ENCODE peak calls at places on chromosomes 11 and 22, in four cellular contexts. B is IMR-90, X is AG09319, Z is GM20000. Q is an unnamed sample.

GRCh38 chr22:19111140-19111539 is 11.1 kb downstream of the DGCR2 start:
- DNase-seq in B (no peak), X (no peak), Z (no peak), Q (no peak)

GRCh38 chr11:18749681-18750319 is 23.8 kb upstream of the IGSF22 start:
- DNase-seq in B (peak; percentile 75), X (peak; percentile 31), Z (no peak), Q (no peak)

GRCh38 chr22:46845281-46846153 is 83.1 kb downstream of the TBC1D22A start:
- DNase-seq in B (peak; percentile 63), X (no peak), Z (no peak), Q (no peak)

GRCh38 chr22:37288521-37288920 is 6.2 kb downstream of the CYTH4 start:
- DNase-seq in B (no peak), X (no peak), Z (no peak), Q (no peak)

GRCh38 chr11:57310630-57311086 is 14.1 kb downstream of the TNKS1BP1 start:
- DNase-seq in B (peak; percentile 27), X (no peak), Z (no peak), Q (no peak)

GRCh38 chr22:40345801-40346177 is 511 bp upstream of the ADSL start:
- DNase-seq in B (no peak), X (no peak), Z (peak; percentile 49), Q (peak; percentile 53)

GRCh38 chr11:134561348-134561720 is 149.3 kb upstream of the B3GAT1 start:
- DNase-seq in B (no peak), X (no peak), Z (no peak), Q (no peak)

GRCh38 chr11:15667127-15667725 is 552.5 kb downstream of the INSC start:
- DNase-seq in B (peak; percentile 70), X (no peak), Z (no peak), Q (no peak)

GRCh38 chr11:74311352-74311926 is at the start of gene P4HA3:
- DNase-seq in B (peak; percentile 28), X (no peak), Z (peak; percentile 80), Q (peak; percentile 74)

GRCh38 chr22:37229012-37229804 is 14.9 kb downstream of the RAC2 start:
- DNase-seq in B (peak; percentile 87), X (peak; percentile 43), Z (no peak), Q (no peak)

GRCh38 chr11:7673724-7674434 is 579 bp upstream of the CYB5R2 start:
- DNase-seq in B (no peak), X (no peak), Z (peak; percentile 80), Q (peak; percentile 65)

GRCh38 chr11:64687204-64687603 is 35.8 kb downstream of the NRXN2 start:
- DNase-seq in B (no peak), X (no peak), Z (no peak), Q (no peak)

GRCh38 chr11:10490032-10490397 is 35.0 kb downstream of the AMPD3 start:
- DNase-seq in B (no peak), X (no peak), Z (no peak), Q (no peak)

GRCh38 chr22:22702874-22703570 is 58.6 kb downstream of the GGTLC2 start:
- DNase-seq in B (no peak), X (no peak), Z (no peak), Q (no peak)
- TF ChIP-seq CTCF in B (no peak), X (no peak), Z (no peak), Q (no peak)

GRCh38 chr11:75813622-75814039 is 1.4 kb upstream of the UVRAG start:
- DNase-seq in B (peak; percentile 20), X (no peak), Z (no peak), Q (no peak)

GRCh38 chr11:75815345-75815983 is 454 bp downstream of the UVRAG start:
- DNase-seq in B (peak; percentile 29), X (peak; percentile 3), Z (peak; percentile 38), Q (peak; percentile 28)

GRCh38 chr11:75813126-75813525 is 1.9 kb upstream of the UVRAG start:
- DNase-seq in B (no peak), X (no peak), Z (no peak), Q (peak; percentile 14)

GRCh38 chr11:75814369-75814685 is 683 bp upstream of the UVRAG start:
- DNase-seq in B (no peak), X (no peak), Z (no peak), Q (no peak)

DNA sequence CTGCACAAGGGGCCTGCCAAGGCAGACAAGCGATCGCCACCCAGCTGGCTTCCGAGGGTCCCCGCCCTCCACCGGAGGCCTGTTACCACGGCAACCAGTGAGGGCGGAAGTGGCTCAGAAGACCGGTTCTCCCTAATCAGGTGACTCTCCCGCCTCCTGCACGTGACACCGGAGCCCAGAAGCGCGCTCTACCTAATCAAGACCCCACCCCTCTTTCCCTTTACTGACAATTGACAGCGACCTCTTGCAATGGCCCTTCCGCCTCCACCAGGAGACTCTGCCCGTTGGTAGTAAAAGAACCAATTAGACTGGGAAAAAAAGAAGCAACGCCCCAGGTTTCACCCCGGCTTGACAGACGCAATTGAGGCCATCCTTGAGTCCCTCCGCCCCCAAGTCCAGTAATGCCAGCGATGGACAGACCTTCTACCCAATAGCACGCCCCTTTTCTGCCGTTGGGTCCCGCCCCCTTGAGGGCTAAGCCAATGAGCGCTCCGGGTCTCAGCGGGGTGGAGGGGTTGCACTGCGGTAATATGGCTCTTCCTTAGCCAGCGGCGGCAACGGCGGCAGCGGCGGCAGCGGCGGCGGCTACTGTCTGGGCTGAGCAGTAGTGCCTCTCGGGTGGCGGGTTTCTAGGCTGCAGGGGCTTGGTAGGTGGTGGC is at the start of gene UVRAG:
- DNase-seq in B (peak; percentile 99), X (peak; percentile 99), Z (peak; percentile 96), Q (peak; percentile 96)
- TF ChIP-seq CTCF in B (no peak), X (no peak), Z (no peak), Q (no peak)

GRCh38 chr11:47259178-47259977 is 1.6 kb downstream of the NR1H3 start:
- DNase-seq in B (peak; percentile 30), X (no peak), Z (peak; percentile 61), Q (peak; percentile 72)

GRCh38 chr11:47258317-47258902 is 614 bp downstream of the NR1H3 start:
- DNase-seq in B (no peak), X (no peak), Z (no peak), Q (no peak)

GRCh38 chr11:47257178-47257517 is 648 bp upstream of the NR1H3 start:
- DNase-seq in B (no peak), X (no peak), Z (no peak), Q (no peak)

GRCh38 chr11:47256374-47256773 is 1.4 kb upstream of the NR1H3 start:
- DNase-seq in B (no peak), X (no peak), Z (no peak), Q (no peak)

GRCh38 chr11:47257518-47258316 is at the start of gene NR1H3:
- DNase-seq in B (peak; percentile 66), X (no peak), Z (peak; percentile 39), Q (peak; percentile 47)
- TF ChIP-seq CTCF in B (peak; percentile 72), X (peak; percentile 70), Z (peak; percentile 19), Q (peak; percentile 36)

DNA sequence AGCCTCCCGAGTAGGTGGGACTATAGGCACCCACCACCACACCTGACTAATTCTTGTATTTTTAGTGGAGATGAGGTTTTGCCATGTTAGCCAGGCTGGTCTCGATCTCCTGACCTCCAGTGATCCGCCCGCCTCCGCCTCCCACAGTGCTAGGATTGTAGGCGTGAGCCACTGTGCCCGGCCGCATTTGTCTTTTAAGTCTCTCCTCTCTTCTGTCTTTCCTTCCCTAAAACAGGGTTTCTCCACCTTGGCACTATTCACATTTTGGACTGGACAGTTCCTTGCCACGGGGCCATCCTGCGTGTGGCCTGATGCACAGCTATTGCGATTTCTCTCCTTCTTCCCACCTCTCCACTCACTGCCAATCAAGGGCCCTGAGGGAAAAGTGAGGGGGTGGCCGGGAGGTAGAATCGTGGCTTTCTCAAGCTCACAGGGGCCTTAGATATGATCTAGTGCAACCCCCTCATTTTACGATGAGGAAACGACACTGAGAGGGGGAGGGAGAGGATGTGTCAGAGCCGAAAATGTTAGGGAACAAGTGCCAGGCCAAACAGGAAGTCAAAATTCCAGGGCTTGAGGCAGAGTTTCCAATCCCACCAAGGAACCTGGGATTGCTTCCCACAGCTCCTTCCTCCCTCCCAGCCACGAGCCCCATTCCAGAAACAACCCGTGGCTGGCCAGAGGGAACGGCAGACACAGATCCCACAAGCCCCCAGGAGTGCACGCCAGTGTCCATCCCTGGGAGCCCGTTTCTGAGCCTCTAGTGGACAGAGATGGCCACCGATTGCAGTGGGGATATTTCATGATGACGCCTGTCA is 21.2 kb downstream of the SCGB1A1 start:
- DNase-seq in B (peak; percentile 77), X (no peak), Z (no peak), Q (no peak)
- TF ChIP-seq CTCF in B (peak; percentile 13), X (peak; percentile 5), Z (no peak), Q (no peak)

GRCh38 chr11:131895865-131896264 is 525.5 kb downstream of the NTM start:
- DNase-seq in B (no peak), X (no peak), Z (no peak), Q (no peak)
- TF ChIP-seq CTCF in B (no peak), X (no peak), Z (no peak), Q (no peak)

GRCh38 chr11:44566952-44567875 is 1.8 kb downstream of the CD82 start:
- DNase-seq in B (no peak), X (no peak), Z (no peak), Q (peak; percentile 29)
- TF ChIP-seq CTCF in B (peak; percentile 25), X (no peak), Z (no peak), Q (no peak)